ENCODE peak calls at places on chromosome 1, in five cellular contexts. H is activated CD4-positive, alpha-beta T cell treated with anti-CD3 and anti-CD28 coated beads, Interleukin-2, amount 10 ng/mL, durations not matched to agents 7 days and 5 days; L is heart right ventricle; N is heart left ventricle; B is lower leg skin. G is an unnamed sample.

GRCh38 chr1:233075045-233075444 is 124.6 kb downstream of the NTPCR start:
- DNase-seq in H (no peak), L (no peak), N (no peak), B (no peak), G (peak; percentile 92)

GRCh38 chr1:227945891-227946623 is 1.7 kb downstream of the WNT9A start:
- DNase-seq in H (no peak), L (peak; percentile 47), N (peak; percentile 57), B (peak; percentile 37), G (peak; percentile 77)

GRCh38 chr1:178323067-178323466 is 173.7 kb downstream of the CLEC20A start:
- DNase-seq in H (no peak), L (no peak), N (no peak), B (no peak), G (no peak)

GRCh38 chr1:25118554-25118953 is 113.7 kb downstream of the SYF2 start:
- DNase-seq in H (no peak), L (no peak), N (no peak), B (no peak), G (no peak)

GRCh38 chr1:4088676-4089075 is 188.6 kb upstream of the C1orf174 start:
- DNase-seq in H (no peak), L (no peak), N (no peak), B (no peak), G (no peak)

GRCh38 chr1:12314328-12314903 is 84.6 kb downstream of the VPS13D start:
- DNase-seq in H (no peak), L (no peak), N (no peak), B (no peak), G (peak; percentile 52)

GRCh38 chr1:159828916-159829634 is 2.4 kb downstream of the SLAMF8 start:
- DNase-seq in H (no peak), L (peak; percentile 50), N (peak; percentile 60), B (no peak), G (no peak)

GRCh38 chr1:213986020-213986924 is 1.5 kb upstream of the PROX1 start:
- DNase-seq in H (no peak), L (no peak), N (no peak), B (no peak), G (no peak)

GRCh38 chr1:78401148-78401547 is 89.6 kb upstream of the PTGFR start:
- DNase-seq in H (no peak), L (no peak), N (no peak), B (no peak), G (no peak)

GRCh38 chr1:246104927-246105326 is 402.2 kb downstream of the SMYD3 start:
- DNase-seq in H (no peak), L (no peak), N (no peak), B (no peak), G (no peak)

GRCh38 chr1:151289080-151289935 is 7.2 kb downstream of the ZNF687 start:
- DNase-seq in H (no peak), L (no peak), N (no peak), B (no peak), G (no peak)

GRCh38 chr1:106620521-106620954 is 435.9 kb upstream of the PRMT6 start:
- DNase-seq in H (no peak), L (no peak), N (no peak), B (peak; percentile 34), G (peak; percentile 31)